ENCODE peak calls at places on chromosomes 5 and 9, in five cellular contexts. V, Y, S, P and T are unnamed samples.

GRCh38 chr9:123660691-123661090 is 269.2 kb downstream of the DENND1A start:
- DNase-seq in V (no peak), Y (no peak), P (no peak), S (no peak), T (no peak)

GRCh38 chr5:174532453-174533126 is 191.8 kb upstream of the MSX2 start:
- DNase-seq in S (peak; percentile 78), Y (peak; percentile 97), P (peak; percentile 42), V (peak; percentile 81), T (peak; percentile 78)

GRCh38 chr5:148969291-148969690 is 93.6 kb downstream of the SH3TC2 start:
- DNase-seq in V (no peak), P (no peak), S (no peak), Y (no peak), T (no peak)

GRCh38 chr5:172881691-172882370 is 47.8 kb downstream of the ERGIC1 start:
- DNase-seq in V (no peak), Y (no peak), P (no peak), S (no peak), T (no peak)

GRCh38 chr5:1521671-1522600 is 1.8 kb downstream of the LPCAT1 start:
- DNase-seq in Y (peak; percentile 54), S (peak; percentile 62), V (peak; percentile 49), P (no peak), T (peak; percentile 64)

GRCh38 chr5:178120661-178121357 is 7.5 kb downstream of the N4BP3 start:
- DNase-seq in V (peak; percentile 79), Y (peak; percentile 53), P (peak; percentile 82), S (peak; percentile 78), T (no peak)

GRCh38 chr9:133509179-133510083 is 15.3 kb downstream of the MYMK start:
- DNase-seq in S (no peak), Y (peak; percentile 48), P (no peak), V (peak; percentile 55), T (no peak)

GRCh38 chr5:83987513-83988292 is 267.0 kb upstream of the HAPLN1 start:
- DNase-seq in S (no peak), P (no peak), Y (peak; percentile 37), V (no peak), T (no peak)

GRCh38 chr5:126998201-126998631 is 32.1 kb downstream of the MARCHF3 start:
- DNase-seq in V (no peak), P (no peak), Y (no peak), S (no peak), T (no peak)

GRCh38 chr9:111036068-111036789 is 2.0 kb downstream of the LPAR1 start:
- DNase-seq in Y (peak; percentile 69), V (no peak), P (peak; percentile 34), S (peak; percentile 83), T (peak; percentile 71)

GRCh38 chr5:91142819-91143218 is 240.3 kb downstream of the ARRDC3 start:
- DNase-seq in V (no peak), P (no peak), Y (no peak), S (no peak), T (no peak)

GRCh38 chr5:1010641-1011046 is 2.0 kb downstream of the NKD2 start:
- DNase-seq in P (no peak), Y (no peak), S (peak; percentile 51), V (no peak), T (peak; percentile 64)

GRCh38 chr5:67395790-67396418 is 199.3 kb upstream of the CD180 start:
- DNase-seq in Y (no peak), P (no peak), V (no peak), S (no peak), T (no peak)
- TF ChIP-seq CTCF in Y (no peak), P (no peak), V (peak; percentile 10), S (no peak), T (no peak)

DNA sequence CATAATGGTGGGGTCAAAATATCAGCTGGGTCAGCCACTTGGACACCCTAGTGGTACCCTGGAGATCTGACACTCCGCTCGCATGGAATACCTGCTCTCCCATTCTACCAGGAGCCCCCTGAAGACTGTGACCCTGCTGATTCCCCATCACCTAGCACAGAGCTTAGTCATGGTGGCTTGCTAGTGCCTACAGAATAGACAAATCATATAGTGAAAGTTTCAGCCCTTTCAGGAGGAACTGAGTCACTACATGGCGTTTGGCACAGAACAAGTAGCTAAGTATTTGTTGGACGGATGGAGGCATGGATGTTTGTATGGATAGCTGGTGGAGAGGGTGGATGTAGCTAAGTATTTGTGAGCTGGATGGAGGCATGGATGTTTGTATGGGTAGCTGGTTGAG is 65.3 kb downstream of the LMX1B start:
- DNase-seq in V (no peak), Y (no peak), P (no peak), S (no peak), T (no peak)
- TF ChIP-seq CTCF in V (no peak), Y (no peak), P (no peak), S (no peak), T (peak; percentile 43)

DNA sequence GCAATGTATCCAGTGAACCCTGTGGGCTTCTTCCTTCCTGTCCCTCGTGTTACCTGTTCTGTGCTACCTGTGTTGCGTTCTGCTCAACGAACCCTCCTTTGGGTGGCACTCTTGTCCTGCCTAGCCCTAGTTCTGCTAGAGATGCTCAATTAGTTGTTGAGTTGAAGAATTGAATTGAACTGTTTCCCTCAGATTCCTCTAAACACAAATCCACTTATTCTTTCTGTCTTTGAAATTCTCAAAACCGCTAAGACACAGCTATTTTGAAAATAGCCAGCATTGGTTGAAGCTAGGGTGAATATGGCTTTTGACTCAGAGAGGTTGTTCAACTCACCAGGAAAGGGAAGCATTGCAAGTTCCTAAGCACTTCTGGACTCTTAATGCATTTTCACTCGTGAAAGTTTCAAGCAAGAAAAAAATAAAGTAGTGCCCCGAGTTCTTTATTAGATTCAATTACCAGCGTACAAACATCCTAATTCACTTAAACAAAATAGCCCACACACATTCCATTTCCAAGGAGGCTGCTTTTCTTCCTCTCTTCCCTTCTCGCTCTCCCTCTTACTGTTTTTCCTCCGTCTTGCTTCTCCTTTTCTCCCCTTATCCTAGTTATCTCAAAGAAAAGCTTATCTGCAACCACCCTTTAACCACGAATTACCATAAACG is 648 bp upstream of the ITGA1 start:
- DNase-seq in V (no peak), Y (peak; percentile 20), S (no peak), P (no peak), T (no peak)
- TF ChIP-seq CTCF in V (peak; percentile 44), Y (peak; percentile 20), S (no peak), P (no peak), T (no peak)

DNA sequence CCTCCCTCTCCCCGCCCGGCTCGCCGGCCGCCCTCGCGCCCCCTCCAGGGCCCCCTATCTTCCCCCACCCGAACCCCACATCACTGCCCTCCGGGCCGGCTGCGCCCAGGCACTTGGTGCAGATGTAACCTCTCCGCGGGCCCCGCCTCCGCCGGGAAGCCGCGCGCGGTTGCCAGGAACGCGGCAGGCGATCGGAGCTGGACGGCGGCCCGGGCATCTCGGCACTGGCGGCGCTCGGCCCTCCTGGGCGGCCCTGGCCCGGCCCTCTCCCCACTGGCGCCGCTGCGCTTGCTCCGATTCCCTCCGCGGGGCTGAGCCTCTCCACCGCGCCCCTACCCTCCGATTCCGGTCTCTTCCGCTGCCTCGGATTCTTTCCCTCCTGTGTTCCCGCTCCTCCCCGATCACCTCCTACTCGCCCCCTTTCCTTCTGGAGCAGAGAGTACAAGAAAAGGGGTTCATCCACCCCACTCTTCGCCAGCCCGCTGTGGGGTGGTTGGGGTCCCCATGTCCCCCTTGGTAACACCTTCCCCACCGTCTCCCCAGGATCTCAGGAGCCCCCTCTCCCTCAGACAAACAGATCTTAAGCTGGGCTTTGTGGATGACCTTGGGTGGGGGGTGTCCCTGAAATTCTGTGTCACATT is 70.6 kb downstream of the C9orf50 start:
- DNase-seq in P (peak; percentile 83), S (peak; percentile 86), V (peak; percentile 80), Y (peak; percentile 54), T (peak; percentile 82)
- TF ChIP-seq CTCF in P (no peak), S (no peak), V (no peak), Y (no peak), T (no peak)

DNA sequence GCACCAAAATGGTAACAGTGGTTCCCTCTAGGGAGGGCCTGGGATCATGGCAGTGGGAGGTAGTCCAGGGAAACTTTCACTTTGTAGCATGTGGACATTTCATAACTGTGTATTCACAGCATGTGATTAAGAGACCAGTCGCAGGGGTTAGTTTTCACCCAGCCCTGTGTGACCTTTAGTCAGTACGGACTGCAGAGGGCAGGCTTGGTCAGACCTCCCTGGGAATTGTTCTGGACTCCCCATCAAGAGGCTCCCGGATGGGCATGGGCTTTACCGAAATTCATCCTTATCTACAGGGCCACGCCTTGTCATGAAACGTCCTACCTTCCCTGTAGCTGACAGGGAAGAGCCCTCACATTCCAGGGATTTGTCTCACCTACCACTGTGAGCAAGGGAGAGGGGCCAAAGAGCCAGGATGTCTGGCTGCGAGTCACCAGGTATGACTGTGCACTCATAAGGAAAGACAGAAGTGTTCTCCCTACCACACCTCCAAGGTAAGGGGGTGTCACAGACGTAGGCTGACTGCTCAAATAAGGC is 19.9 kb downstream of the GPX3 start:
- DNase-seq in S (no peak), V (no peak), P (no peak), Y (peak; percentile 79), T (no peak)
- TF ChIP-seq CTCF in S (no peak), V (peak; percentile 16), P (no peak), Y (no peak), T (no peak)

GRCh38 chr9:112166176-112167140 is 8.6 kb downstream of the SUSD1 start:
- DNase-seq in V (no peak), P (peak; percentile 8), Y (peak; percentile 85), S (no peak), T (no peak)
- TF ChIP-seq CTCF in V (peak; percentile 12), P (no peak), Y (peak; percentile 31), S (no peak), T (no peak)

GRCh38 chr5:142009886-142010285 is 2.9 kb downstream of the GNPDA1 start:
- DNase-seq in P (no peak), Y (no peak), S (no peak), V (no peak), T (no peak)

GRCh38 chr5:142012792-142013388 is at the start of gene GNPDA1:
- DNase-seq in V (peak; percentile 89), Y (peak; percentile 95), S (peak; percentile 83), P (peak; percentile 88), T (peak; percentile 80)

GRCh38 chr5:142011572-142012185 is 1.1 kb downstream of the GNPDA1 start:
- DNase-seq in Y (no peak), V (no peak), P (no peak), S (no peak), T (no peak)

GRCh38 chr5:142013734-142014495 is 1.1 kb upstream of the GNPDA1 start:
- DNase-seq in Y (no peak), P (peak; percentile 52), S (peak; percentile 75), V (no peak), T (no peak)

DNA sequence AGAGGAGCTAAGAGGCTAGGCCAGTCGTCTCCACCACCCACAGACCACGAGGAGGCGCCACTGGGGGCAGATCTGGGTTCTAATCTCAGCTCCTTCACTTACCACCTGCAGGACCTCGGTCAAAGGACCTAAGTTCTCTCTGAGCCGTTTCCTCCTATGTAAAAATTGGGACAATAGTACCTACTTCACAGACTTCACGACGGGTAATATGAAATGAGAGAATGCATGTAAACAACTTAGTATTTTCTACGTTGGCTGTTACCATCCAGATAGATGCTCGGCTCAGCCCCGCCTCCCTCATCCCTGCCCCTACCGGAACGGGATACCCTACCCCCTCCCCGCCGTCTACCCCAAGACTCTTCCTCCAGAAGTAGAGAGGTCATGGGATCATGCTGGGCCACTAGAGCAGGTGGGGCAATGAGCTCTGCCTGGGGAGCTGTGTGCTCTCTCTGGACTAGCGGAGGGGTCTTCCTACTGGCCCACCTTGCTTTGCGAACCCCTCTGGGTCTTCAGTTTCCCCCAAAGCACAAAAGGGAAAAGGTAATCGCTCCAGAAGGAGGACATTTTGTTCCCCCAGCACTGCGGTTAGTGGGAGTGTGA is 541 bp downstream of the GNPDA1 start:
- DNase-seq in P (peak; percentile 29), Y (no peak), S (peak; percentile 76), V (peak; percentile 14), T (no peak)
- TF ChIP-seq CTCF in P (peak; percentile 19), Y (no peak), S (no peak), V (peak; percentile 61), T (peak; percentile 70)